ENCODE peak calls at places on chromosomes 5 and 9, in ten cellular contexts. S, A, D, T, I, H, N, E, F and O are unnamed samples. For H3K9me3, the result is how much of the 10 kb centered on the place peaks cover.

GRCh38 chr5:580436-580835 is 31.7 kb upstream of the CEP72 start:
- DNase-seq in S (no peak), A (no peak), D (no peak), T (no peak), I (no peak), H (no peak), N (no peak), E (no peak), F (no peak), O (no peak)

GRCh38 chr5:33792559-33792958 is 99.2 kb downstream of the ADAMTS12 start:
- DNase-seq in S (no peak), A (no peak), D (no peak), T (no peak), I (no peak), H (no peak), N (no peak), E (no peak), F (no peak), O (no peak)

GRCh38 chr5:174335682-174336364 is 290.3 kb downstream of the NSG2 start:
- DNase-seq in S (no peak), A (no peak), D (no peak), T (no peak), I (no peak), H (no peak), N (peak), E (no peak), F (no peak), O (no peak)

GRCh38 chr5:111226556-111226955 is 2.4 kb downstream of the CAMK4 start:
- DNase-seq in S (no peak), A (no peak), D (no peak), T (no peak), I (no peak), H (no peak), N (no peak), E (no peak), F (no peak), O (no peak)

GRCh38 chr5:122942164-122942914 is 94.2 kb downstream of the PPIC start:
- DNase-seq in S (no peak), A (peak), D (no peak), T (no peak), I (no peak), H (no peak), N (peak), E (no peak), F (no peak), O (no peak)

GRCh38 chr9:134895103-134895502 is 14.5 kb downstream of the FCN2 start:
- DNase-seq in S (no peak), A (peak), D (no peak), T (no peak), I (no peak), H (no peak), N (peak), E (no peak), F (no peak), O (no peak)

GRCh38 chr5:83401122-83401620 is 70.4 kb upstream of the VCAN start:
- DNase-seq in S (no peak), A (peak), D (no peak), T (no peak), I (no peak), H (no peak), N (no peak), E (no peak), F (no peak), O (no peak)

GRCh38 chr9:127214421-127215265 is 49.9 kb upstream of the GARNL3 start:
- DNase-seq in S (peak), A (peak), D (peak), T (no peak), I (peak), H (no peak), N (peak), E (peak), F (no peak), O (peak)

GRCh38 chr5:111747336-111747735 is 9.7 kb downstream of the NREP start:
- DNase-seq in S (no peak), A (no peak), D (no peak), T (no peak), I (no peak), H (no peak), N (peak), E (no peak), F (no peak), O (no peak)

GRCh38 chr5:117594165-117594564 is 1019.5 kb upstream of the SEMA6A start:
- DNase-seq in S (no peak), A (peak), D (no peak), T (peak), I (peak), H (no peak), N (no peak), E (no peak), F (no peak), O (peak)

GRCh38 chr5:132369471-132370240 is at the start of gene SLC22A5:
- DNase-seq in S (peak), A (peak), D (peak), T (peak), I (peak), H (peak), N (peak), E (peak), F (no peak), O (peak)

GRCh38 chr9:37903581-37903830 is 421 bp downstream of the SLC25A51 start:
- DNase-seq in S (no peak), A (no peak), D (no peak), T (peak), I (no peak), H (no peak), N (no peak), E (no peak), F (no peak), O (no peak)

GRCh38 chr5:121805931-121806330 is 45.8 kb upstream of the FTMT start:
- DNase-seq in S (no peak), A (no peak), D (no peak), T (no peak), I (no peak), H (no peak), N (peak), E (no peak), F (no peak), O (no peak)

GRCh38 chr5:3957658-3958057 is 362.0 kb downstream of the IRX1 start:
- DNase-seq in S (no peak), A (no peak), D (no peak), T (no peak), I (no peak), H (no peak), N (no peak), E (no peak), F (no peak), O (no peak)
- H3K9me3 ChIP-seq in S (under half), A (under half), D (under half), T (under half), I (under half), H (under half), N (under half), E (under half), F (under half), O (under half)

DNA sequence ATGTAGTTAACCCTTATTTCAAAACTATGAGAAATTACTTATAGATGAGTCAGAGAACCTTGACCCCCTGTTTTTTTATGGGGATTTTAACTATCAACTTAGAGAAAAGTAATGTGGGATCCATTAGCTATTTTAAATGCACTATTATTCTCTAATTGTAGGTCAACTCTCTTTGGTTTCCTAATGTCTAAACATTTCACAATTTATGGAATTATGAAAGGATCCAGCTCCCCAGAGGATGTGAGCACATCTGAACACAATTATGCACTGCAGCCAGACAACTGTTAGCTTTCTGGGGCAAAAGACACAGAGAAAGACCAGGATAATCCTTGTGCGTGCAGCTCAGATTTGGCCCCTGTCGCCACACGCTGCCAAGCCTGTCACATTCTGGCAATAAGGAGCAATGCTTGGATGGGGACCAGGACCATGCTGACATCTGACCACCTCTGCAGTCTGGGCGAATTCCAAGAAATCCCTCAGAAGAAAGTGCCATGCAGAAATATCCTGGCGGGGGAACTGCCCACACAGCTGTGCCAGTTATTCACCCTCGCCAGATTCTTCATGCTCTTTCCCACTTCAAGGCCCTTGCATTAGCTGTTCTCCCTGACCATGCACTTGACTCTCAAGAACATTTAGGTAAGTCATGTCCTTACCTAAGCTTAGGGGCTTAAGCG is 22.2 kb upstream of the CMBL start:
- DNase-seq in S (no peak), A (peak), D (peak), T (peak), I (no peak), H (peak), N (peak), E (no peak), F (no peak), O (peak)
- H3K27ac ChIP-seq in S (peak), A (no peak), D (no peak), T (peak), I (no peak), H (peak), N (no peak), E (no peak), F (peak), O (peak)

DNA sequence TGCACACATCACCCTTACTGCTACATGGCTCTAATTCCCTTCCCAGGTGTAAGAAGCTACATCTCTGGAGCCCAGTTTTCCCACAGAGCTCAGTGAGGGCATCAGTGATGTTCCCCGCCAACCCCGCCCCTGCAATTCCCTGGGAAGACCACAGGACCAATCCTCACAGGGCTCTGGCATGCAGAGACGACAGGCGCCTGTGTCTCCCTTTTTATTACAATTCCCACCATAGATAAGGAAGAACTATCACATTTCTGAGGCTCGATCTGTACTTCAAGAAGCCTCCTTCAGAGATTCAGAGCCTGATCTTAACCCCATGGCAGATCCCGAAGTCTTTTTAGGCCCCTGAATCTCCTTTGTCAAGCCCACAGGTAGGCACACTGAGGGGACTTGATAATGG is at the start of gene OR1L6:
- DNase-seq in S (no peak), A (no peak), D (no peak), T (no peak), I (no peak), H (no peak), N (no peak), E (no peak), F (no peak), O (no peak)
- H3K9me3 ChIP-seq in S (under half), A (under half), D (under half), T (under half), I (under half), H (under half), N (under half), E (under half), F (under half), O (under half)

DNA sequence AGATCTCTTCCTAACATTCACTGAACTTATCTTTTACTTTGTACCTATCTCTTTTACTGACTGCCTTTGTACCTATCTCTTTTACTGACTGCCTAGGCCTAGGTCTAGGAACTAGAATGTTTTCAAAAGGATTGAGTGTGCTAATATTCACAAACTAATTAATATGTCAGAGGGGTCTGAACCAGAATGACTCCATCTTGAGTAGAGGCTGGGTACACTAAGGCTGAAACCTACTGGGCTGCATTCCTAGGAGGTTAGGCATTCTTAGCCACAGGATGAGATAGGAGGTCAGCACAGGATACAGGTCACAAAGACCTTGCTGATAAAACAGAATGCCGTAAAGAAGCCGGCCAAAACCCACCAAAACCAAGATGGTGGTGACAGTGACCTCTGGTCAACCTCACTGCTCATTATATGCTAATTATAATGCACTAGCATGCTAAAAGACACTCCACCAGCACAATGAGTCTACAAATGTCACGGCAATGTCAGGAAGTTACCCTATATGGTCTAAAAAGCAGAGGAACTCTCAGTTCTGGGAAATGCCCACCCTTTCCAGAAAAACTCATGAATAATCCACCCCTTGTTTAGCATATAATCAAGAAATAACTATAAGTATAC is 2.5 kb upstream of the RHOBTB3 start:
- DNase-seq in S (no peak), A (peak), D (no peak), T (no peak), I (no peak), H (no peak), N (peak), E (no peak), F (no peak), O (no peak)
- H3K27ac ChIP-seq in S (peak), A (peak), D (peak), T (peak), I (no peak), H (peak), N (no peak), E (peak), F (no peak), O (peak)

GRCh38 chr9:89928106-89928505 is 323.3 kb downstream of the GADD45G start:
- DNase-seq in S (no peak), A (no peak), D (no peak), T (no peak), I (no peak), H (no peak), N (no peak), E (no peak), F (no peak), O (no peak)

GRCh38 chr9:89926167-89926566 is 321.4 kb downstream of the GADD45G start:
- DNase-seq in S (no peak), A (no peak), D (no peak), T (no peak), I (no peak), H (no peak), N (no peak), E (no peak), F (no peak), O (no peak)

GRCh38 chr9:89924611-89925010 is 319.8 kb downstream of the GADD45G start:
- DNase-seq in S (no peak), A (no peak), D (no peak), T (no peak), I (no peak), H (no peak), N (no peak), E (no peak), F (no peak), O (no peak)

GRCh38 chr9:89928521-89929275 is 323.9 kb downstream of the GADD45G start:
- DNase-seq in S (no peak), A (no peak), D (no peak), T (no peak), I (no peak), H (no peak), N (no peak), E (no peak), F (no peak), O (no peak)

DNA sequence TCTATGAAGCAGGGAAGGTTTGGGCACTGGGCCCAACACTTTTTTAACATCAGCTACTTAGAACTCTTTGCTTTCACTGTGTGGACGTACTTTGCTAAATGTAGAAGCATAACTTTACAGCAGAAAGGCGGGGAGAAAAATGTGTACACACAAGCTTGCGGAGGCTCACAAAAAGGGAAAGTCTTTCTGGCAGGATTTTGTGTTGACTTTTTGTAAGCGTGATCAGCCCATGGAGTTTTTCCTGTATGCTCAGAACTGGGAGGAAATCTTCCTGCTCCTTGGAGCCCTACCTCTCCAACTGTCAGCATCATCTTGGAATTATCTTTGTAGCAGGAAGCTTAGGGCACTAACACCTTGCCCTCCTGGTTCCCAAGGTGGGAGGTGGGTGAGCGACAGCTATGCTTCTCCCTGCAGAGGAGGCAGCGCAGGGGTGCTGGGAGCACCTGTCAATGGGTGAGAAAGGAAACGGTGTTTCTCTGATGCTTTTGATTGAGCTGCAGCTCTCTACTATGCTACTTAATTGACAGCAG is 321.9 kb downstream of the GADD45G start:
- DNase-seq in S (no peak), A (no peak), D (no peak), T (no peak), I (no peak), H (no peak), N (no peak), E (no peak), F (no peak), O (no peak)
- H3K9me3 ChIP-seq in S (under half), A (under half), D (under half), T (under half), I (under half), H (under half), N (under half), E (under half), F (under half), O (under half)